ENCODE peak calls at places on chromosomes 11 and 22, in ten cellular contexts. A, U, Z, S, W, Q, R, M, B and P are unnamed samples.

GRCh38 chr11:8593935-8594909 is at the start of gene STK33:
- DNase-seq in U (no peak), R (no peak), W (peak), Z (no peak), A (peak), M (no peak), S (no peak), Q (no peak), B (no peak), P (peak)

GRCh38 chr11:62144641-62145255 is 20.9 kb downstream of the INCENP start:
- DNase-seq in A (no peak), Q (no peak), U (no peak), W (no peak), S (no peak), B (no peak), Z (no peak), M (no peak), R (no peak), P (peak)

GRCh38 chr22:36493690-36494110 is 12.3 kb upstream of the TXN2 start:
- DNase-seq in Z (no peak), B (no peak), M (no peak), Q (no peak), W (no peak), U (no peak), A (no peak), S (no peak), R (no peak), P (no peak)

GRCh38 chr11:97738751-97739150 is 1282.0 kb upstream of the CNTN5 start:
- DNase-seq in A (no peak), W (no peak), U (no peak), R (no peak), B (no peak), M (no peak), Q (no peak), S (no peak), Z (no peak), P (no peak)

GRCh38 chr11:73013021-73013420 is 129.1 kb downstream of the FCHSD2 start:
- DNase-seq in Z (no peak), R (no peak), B (no peak), Q (no peak), S (no peak), W (no peak), M (no peak), U (no peak), A (no peak), P (no peak)

GRCh38 chr11:64880240-64881001 is 2.0 kb upstream of the EHD1 start:
- DNase-seq in M (no peak), R (no peak), Q (no peak), S (no peak), B (no peak), U (no peak), A (no peak), W (no peak), Z (no peak), P (no peak)

GRCh38 chr11:75654314-75654713 is 14.5 kb downstream of the MAP6 start:
- DNase-seq in U (no peak), R (peak), M (peak), Q (no peak), A (no peak), W (no peak), S (no peak), B (no peak), Z (no peak), P (no peak)

GRCh38 chr22:44452531-44453420 is 45.3 kb downstream of the RTL6 start:
- DNase-seq in W (peak), R (no peak), B (no peak), Q (no peak), U (no peak), M (no peak), Z (no peak), S (no peak), A (no peak), P (peak)

GRCh38 chr22:46050451-46050845 is 73.5 kb upstream of the WNT7B start:
- DNase-seq in M (no peak), A (no peak), S (no peak), Q (no peak), R (no peak), U (no peak), Z (no peak), W (peak), B (no peak), P (no peak)

GRCh38 chr11:1078191-1078601 is 3.5 kb downstream of the MUC2 start:
- DNase-seq in Z (no peak), R (no peak), Q (no peak), M (no peak), U (no peak), S (no peak), A (no peak), W (peak), B (no peak), P (no peak)

GRCh38 chr22:19967850-19968449 is 26.3 kb upstream of the TXNRD2 start:
- DNase-seq in A (no peak), M (no peak), S (no peak), Z (no peak), Q (no peak), B (no peak), W (no peak), R (no peak), U (no peak), P (no peak)

GRCh38 chr22:21087119-21087518 is 41.4 kb downstream of the LRRC74B start:
- DNase-seq in Q (no peak), A (no peak), R (no peak), U (no peak), W (no peak), Z (no peak), M (no peak), S (no peak), B (no peak), P (no peak)

GRCh38 chr22:37817705-37818311 is 5.4 kb upstream of the GALR3 start:
- DNase-seq in A (peak), S (peak), R (peak), Z (peak), Q (peak), U (peak), W (peak), B (peak), M (no peak), P (peak)

GRCh38 chr11:130096823-130097222 is 27.1 kb downstream of the APLP2 start:
- DNase-seq in B (no peak), R (no peak), S (no peak), W (no peak), M (no peak), A (no peak), Z (no peak), Q (no peak), U (no peak), P (no peak)

GRCh38 chr11:57354699-57355098 is 16.5 kb downstream of the P2RX3 start:
- DNase-seq in R (no peak), S (no peak), A (no peak), Z (no peak), Q (no peak), W (peak), M (no peak), U (no peak), B (no peak), P (no peak)

GRCh38 chr11:10315083-10315482 is 10.2 kb downstream of the ADM start:
- DNase-seq in W (no peak), S (no peak), B (no peak), R (no peak), M (no peak), A (no peak), Z (no peak), Q (no peak), U (no peak), P (no peak)

GRCh38 chr22:30457964-30458363 is 13.9 kb downstream of the SEC14L3 start:
- DNase-seq in W (no peak), U (no peak), Q (no peak), R (peak), A (no peak), Z (no peak), B (no peak), S (peak), M (no peak), P (no peak)

GRCh38 chr11:6022954-6023353 is 7.6 kb downstream of the OR56A1 start:
- DNase-seq in S (no peak), A (no peak), Z (no peak), W (no peak), R (peak), B (no peak), M (peak), Q (peak), U (peak), P (no peak)